ENCODE peak calls at places on chromosomes 4 and X, in seven cellular contexts. One of them, this sample, is unnamed.

GRCh38 chr4:85968945-85969830 is 390.7 kb downstream of the MAPK10 start:
- DNase-seq in tibial artery: no peak
- DNase-seq in OCI-LY7: peak
- DNase-seq in esophagus squamous epithelium: no peak
- DNase-seq in stomach: no peak
- DNase-seq in progenitor cell of endocrine pancreas: no peak
- DNase-seq in kidney epithelial cell: peak
- DNase-seq in this sample: peak

GRCh38 chrX:68676340-68676739 is 28.9 kb downstream of the STARD8 start:
- DNase-seq in progenitor cell of endocrine pancreas: no peak
- DNase-seq in tibial artery: no peak
- DNase-seq in esophagus squamous epithelium: no peak
- DNase-seq in stomach: no peak
- DNase-seq in kidney epithelial cell: no peak
- DNase-seq in OCI-LY7: no peak
- DNase-seq in this sample: no peak

GRCh38 chr4:121272526-121272925 is 108.3 kb downstream of the QRFPR start:
- DNase-seq in OCI-LY7: no peak
- DNase-seq in esophagus squamous epithelium: no peak
- DNase-seq in progenitor cell of endocrine pancreas: no peak
- DNase-seq in stomach: no peak
- DNase-seq in kidney epithelial cell: peak
- DNase-seq in tibial artery: no peak
- DNase-seq in this sample: peak

GRCh38 chr4:185101354-185101890 is 41.6 kb upstream of the SLC25A4 start:
- DNase-seq in stomach: no peak
- DNase-seq in esophagus squamous epithelium: no peak
- DNase-seq in tibial artery: no peak
- DNase-seq in progenitor cell of endocrine pancreas: no peak
- DNase-seq in kidney epithelial cell: no peak
- DNase-seq in OCI-LY7: no peak
- DNase-seq in this sample: no peak

GRCh38 chr4:7815562-7815961 is 124.1 kb downstream of the AFAP1 start:
- DNase-seq in esophagus squamous epithelium: no peak
- DNase-seq in OCI-LY7: no peak
- DNase-seq in kidney epithelial cell: no peak
- DNase-seq in tibial artery: no peak
- DNase-seq in progenitor cell of endocrine pancreas: no peak
- DNase-seq in stomach: no peak
- DNase-seq in this sample: peak

GRCh38 chr4:39032218-39033085 is at the start of gene TMEM156:
- DNase-seq in OCI-LY7: peak
- DNase-seq in kidney epithelial cell: no peak
- DNase-seq in progenitor cell of endocrine pancreas: no peak
- DNase-seq in esophagus squamous epithelium: no peak
- DNase-seq in tibial artery: no peak
- DNase-seq in stomach: no peak
- DNase-seq in this sample: peak

GRCh38 chr4:150126201-150126879 is 48.1 kb downstream of the DCLK2 start:
- DNase-seq in kidney epithelial cell: no peak
- DNase-seq in esophagus squamous epithelium: no peak
- DNase-seq in tibial artery: no peak
- DNase-seq in OCI-LY7: peak
- DNase-seq in stomach: no peak
- DNase-seq in progenitor cell of endocrine pancreas: no peak
- DNase-seq in this sample: peak

GRCh38 chr4:173046818-173047217 is 121.8 kb upstream of the GALNT7 start:
- DNase-seq in kidney epithelial cell: peak
- DNase-seq in OCI-LY7: no peak
- DNase-seq in progenitor cell of endocrine pancreas: no peak
- DNase-seq in stomach: no peak
- DNase-seq in tibial artery: no peak
- DNase-seq in esophagus squamous epithelium: no peak
- DNase-seq in this sample: no peak

GRCh38 chr4:6472008-6472386 is 417 bp downstream of the PPP2R2C start:
- DNase-seq in progenitor cell of endocrine pancreas: peak
- DNase-seq in stomach: no peak
- DNase-seq in esophagus squamous epithelium: no peak
- DNase-seq in tibial artery: no peak
- DNase-seq in kidney epithelial cell: no peak
- DNase-seq in OCI-LY7: no peak
- DNase-seq in this sample: no peak

GRCh38 chrX:37509349-37509748 is 62.1 kb upstream of the LANCL3 start:
- DNase-seq in progenitor cell of endocrine pancreas: no peak
- DNase-seq in OCI-LY7: peak
- DNase-seq in esophagus squamous epithelium: no peak
- DNase-seq in kidney epithelial cell: no peak
- DNase-seq in tibial artery: no peak
- DNase-seq in stomach: no peak
- DNase-seq in this sample: peak

GRCh38 chrX:283115-283845 is 2.1 kb downstream of the PLCXD1 start:
- DNase-seq in stomach: peak
- DNase-seq in kidney epithelial cell: peak
- DNase-seq in OCI-LY7: peak
- DNase-seq in progenitor cell of endocrine pancreas: peak
- DNase-seq in tibial artery: peak
- DNase-seq in esophagus squamous epithelium: no peak
- DNase-seq in this sample: peak

GRCh38 chrX:134388161-134389109 is 71.5 kb upstream of the HPRT1 start:
- DNase-seq in kidney epithelial cell: peak
- DNase-seq in esophagus squamous epithelium: no peak
- DNase-seq in OCI-LY7: peak
- DNase-seq in progenitor cell of endocrine pancreas: no peak
- DNase-seq in tibial artery: no peak
- DNase-seq in stomach: no peak
- DNase-seq in this sample: no peak

GRCh38 chrX:71166461-71166860 is 21.8 kb downstream of the NLGN3 start:
- DNase-seq in kidney epithelial cell: no peak
- DNase-seq in OCI-LY7: no peak
- DNase-seq in esophagus squamous epithelium: no peak
- DNase-seq in stomach: no peak
- DNase-seq in tibial artery: no peak
- DNase-seq in progenitor cell of endocrine pancreas: no peak
- DNase-seq in this sample: no peak

GRCh38 chr4:98603683-98604573 is 54.5 kb downstream of the TSPAN5 start:
- DNase-seq in kidney epithelial cell: no peak
- DNase-seq in esophagus squamous epithelium: no peak
- DNase-seq in stomach: no peak
- DNase-seq in OCI-LY7: no peak
- DNase-seq in progenitor cell of endocrine pancreas: no peak
- DNase-seq in tibial artery: no peak
- DNase-seq in this sample: no peak

GRCh38 chr4:182788197-182788596 is 129.0 kb downstream of the DCTD start:
- DNase-seq in kidney epithelial cell: no peak
- DNase-seq in OCI-LY7: no peak
- DNase-seq in tibial artery: no peak
- DNase-seq in progenitor cell of endocrine pancreas: no peak
- DNase-seq in esophagus squamous epithelium: no peak
- DNase-seq in stomach: no peak
- DNase-seq in this sample: no peak

DNA sequence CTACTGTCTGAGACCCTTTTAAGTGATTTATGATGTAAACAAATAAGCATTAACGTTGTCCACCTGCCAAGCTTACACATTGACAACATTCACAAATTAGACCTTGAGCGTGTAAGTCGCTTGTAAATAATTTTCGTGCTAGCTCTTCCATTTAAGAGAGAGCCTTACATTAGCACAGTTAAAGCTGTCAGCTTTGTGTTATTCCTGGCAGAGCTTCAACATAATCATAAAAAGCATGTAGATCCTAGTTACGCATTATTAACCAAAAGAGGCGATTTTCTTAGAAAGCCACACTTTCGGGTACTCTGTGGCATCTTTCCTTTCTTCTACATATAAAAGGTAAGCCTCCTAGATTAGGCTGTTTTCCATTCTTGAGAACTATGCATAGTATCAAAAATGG is 127.6 kb downstream of the DCTD start:
- DNase-seq in esophagus squamous epithelium: no peak
- DNase-seq in progenitor cell of endocrine pancreas: no peak
- DNase-seq in OCI-LY7: no peak
- DNase-seq in stomach: no peak
- DNase-seq in tibial artery: no peak
- DNase-seq in kidney epithelial cell: no peak
- DNase-seq in this sample: no peak
- TF ChIP-seq CTCF in esophagus squamous epithelium: no peak
- TF ChIP-seq CTCF in progenitor cell of endocrine pancreas: no peak
- TF ChIP-seq CTCF in OCI-LY7: no peak
- TF ChIP-seq CTCF in stomach: no peak
- TF ChIP-seq CTCF in tibial artery: no peak
- TF ChIP-seq CTCF in kidney epithelial cell: no peak
- TF ChIP-seq CTCF in this sample: no peak

GRCh38 chrX:46575586-46575985 is 2.0 kb downstream of the CHST7 start:
- DNase-seq in progenitor cell of endocrine pancreas: no peak
- DNase-seq in esophagus squamous epithelium: no peak
- DNase-seq in stomach: no peak
- DNase-seq in tibial artery: no peak
- DNase-seq in kidney epithelial cell: no peak
- DNase-seq in OCI-LY7: no peak
- DNase-seq in this sample: no peak

GRCh38 chrX:46575991-46576392 is 2.4 kb downstream of the CHST7 start:
- DNase-seq in tibial artery: peak
- DNase-seq in OCI-LY7: peak
- DNase-seq in stomach: no peak
- DNase-seq in progenitor cell of endocrine pancreas: no peak
- DNase-seq in kidney epithelial cell: no peak
- DNase-seq in esophagus squamous epithelium: no peak
- DNase-seq in this sample: peak

GRCh38 chrX:46574337-46574940 is 874 bp downstream of the CHST7 start:
- DNase-seq in OCI-LY7: peak
- DNase-seq in progenitor cell of endocrine pancreas: peak
- DNase-seq in esophagus squamous epithelium: no peak
- DNase-seq in kidney epithelial cell: no peak
- DNase-seq in stomach: no peak
- DNase-seq in tibial artery: no peak
- DNase-seq in this sample: no peak

GRCh38 chrX:46573896-46574336 is 351 bp downstream of the CHST7 start:
- DNase-seq in OCI-LY7: peak
- DNase-seq in tibial artery: peak
- DNase-seq in stomach: peak
- DNase-seq in esophagus squamous epithelium: peak
- DNase-seq in kidney epithelial cell: no peak
- DNase-seq in progenitor cell of endocrine pancreas: peak
- DNase-seq in this sample: peak

DNA sequence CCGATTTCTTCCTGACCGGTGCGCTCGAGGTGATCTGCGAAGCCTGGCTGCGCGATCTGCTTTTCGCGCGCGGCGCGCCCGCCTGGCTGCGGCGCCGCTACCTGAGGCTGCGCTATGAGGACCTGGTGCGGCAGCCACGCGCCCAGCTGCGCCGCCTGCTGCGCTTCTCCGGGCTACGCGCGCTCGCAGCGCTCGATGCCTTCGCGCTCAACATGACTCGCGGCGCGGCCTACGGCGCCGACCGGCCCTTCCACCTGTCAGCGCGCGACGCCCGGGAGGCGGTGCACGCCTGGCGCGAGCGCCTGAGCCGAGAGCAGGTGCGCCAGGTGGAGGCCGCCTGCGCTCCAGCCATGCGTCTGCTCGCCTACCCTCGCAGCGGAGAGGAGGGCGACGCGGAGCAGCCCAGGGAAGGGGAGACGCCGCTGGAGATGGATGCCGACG is 1.4 kb downstream of the CHST7 start:
- DNase-seq in OCI-LY7: peak
- DNase-seq in progenitor cell of endocrine pancreas: peak
- DNase-seq in esophagus squamous epithelium: no peak
- DNase-seq in kidney epithelial cell: no peak
- DNase-seq in stomach: peak
- DNase-seq in tibial artery: no peak
- DNase-seq in this sample: no peak
- TF ChIP-seq CTCF in OCI-LY7: peak
- TF ChIP-seq CTCF in progenitor cell of endocrine pancreas: no peak
- TF ChIP-seq CTCF in esophagus squamous epithelium: no peak
- TF ChIP-seq CTCF in kidney epithelial cell: no peak
- TF ChIP-seq CTCF in stomach: no peak
- TF ChIP-seq CTCF in tibial artery: no peak
- TF ChIP-seq CTCF in this sample: no peak

GRCh38 chr4:20698382-20698781 is 1.9 kb upstream of the PACRGL start:
- DNase-seq in esophagus squamous epithelium: no peak
- DNase-seq in progenitor cell of endocrine pancreas: no peak
- DNase-seq in tibial artery: no peak
- DNase-seq in OCI-LY7: no peak
- DNase-seq in stomach: no peak
- DNase-seq in kidney epithelial cell: no peak
- DNase-seq in this sample: peak
- TF ChIP-seq CTCF in esophagus squamous epithelium: no peak
- TF ChIP-seq CTCF in progenitor cell of endocrine pancreas: no peak
- TF ChIP-seq CTCF in tibial artery: no peak
- TF ChIP-seq CTCF in OCI-LY7: no peak
- TF ChIP-seq CTCF in stomach: no peak
- TF ChIP-seq CTCF in kidney epithelial cell: no peak
- TF ChIP-seq CTCF in this sample: no peak

GRCh38 chr4:183659919-183660318 is 826 bp downstream of the TRAPPC11 start:
- DNase-seq in esophagus squamous epithelium: no peak
- DNase-seq in OCI-LY7: no peak
- DNase-seq in tibial artery: no peak
- DNase-seq in kidney epithelial cell: no peak
- DNase-seq in progenitor cell of endocrine pancreas: no peak
- DNase-seq in stomach: no peak
- DNase-seq in this sample: peak

GRCh38 chr4:183658362-183659028 is 490 bp downstream of the RWDD4 start:
- DNase-seq in kidney epithelial cell: no peak
- DNase-seq in esophagus squamous epithelium: no peak
- DNase-seq in stomach: no peak
- DNase-seq in progenitor cell of endocrine pancreas: peak
- DNase-seq in tibial artery: no peak
- DNase-seq in OCI-LY7: peak
- DNase-seq in this sample: peak

GRCh38 chr4:183657564-183657963 is 1.4 kb downstream of the RWDD4 start:
- DNase-seq in kidney epithelial cell: no peak
- DNase-seq in esophagus squamous epithelium: no peak
- DNase-seq in stomach: no peak
- DNase-seq in OCI-LY7: peak
- DNase-seq in progenitor cell of endocrine pancreas: no peak
- DNase-seq in tibial artery: no peak
- DNase-seq in this sample: no peak

DNA sequence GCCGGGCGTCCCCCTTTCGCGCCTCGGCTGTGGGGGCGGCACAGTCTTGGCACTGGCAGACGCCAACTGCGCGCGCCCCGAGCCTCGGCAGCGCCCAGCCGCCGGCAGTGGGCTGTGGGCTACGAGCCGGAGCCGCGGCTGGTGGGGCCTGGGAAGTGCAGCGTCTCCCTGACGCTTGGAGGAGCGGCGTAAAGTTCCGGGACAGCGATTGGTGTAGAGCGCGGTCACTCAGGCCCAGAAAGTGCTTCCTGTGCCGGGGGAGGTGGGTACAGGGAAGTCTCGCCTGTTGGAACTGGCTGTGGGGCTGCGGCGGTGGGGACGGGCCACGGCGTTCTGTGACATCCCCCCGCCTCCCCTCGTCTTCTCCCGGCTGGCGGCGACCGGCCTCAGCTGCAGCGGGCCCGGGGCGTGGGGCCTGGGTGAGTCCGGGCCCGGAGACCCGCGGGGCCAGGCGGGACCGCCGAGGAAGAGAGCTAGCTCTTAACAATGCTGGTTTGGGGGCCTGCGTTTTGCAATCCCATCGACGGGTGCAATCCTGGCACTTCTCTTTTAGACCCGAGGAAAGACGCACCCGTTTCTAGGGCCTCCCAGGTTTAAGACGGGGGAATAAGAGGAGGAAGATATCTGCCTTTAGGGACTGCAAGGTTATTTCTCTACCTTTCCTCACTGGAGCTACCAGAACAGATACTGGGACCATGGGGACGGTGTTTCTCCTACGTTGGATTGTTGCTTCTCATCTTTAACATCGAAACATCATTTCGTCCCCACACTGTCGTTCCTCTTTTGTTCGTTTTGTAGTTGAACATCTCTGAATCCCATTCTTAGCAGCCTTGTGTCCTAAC is at the start of the genes RWDD4 and TRAPPC11:
- DNase-seq in tibial artery: peak
- DNase-seq in OCI-LY7: peak
- DNase-seq in progenitor cell of endocrine pancreas: peak
- DNase-seq in kidney epithelial cell: peak
- DNase-seq in esophagus squamous epithelium: peak
- DNase-seq in stomach: peak
- DNase-seq in this sample: peak
- TF ChIP-seq CTCF in tibial artery: peak
- TF ChIP-seq CTCF in OCI-LY7: no peak
- TF ChIP-seq CTCF in progenitor cell of endocrine pancreas: peak
- TF ChIP-seq CTCF in kidney epithelial cell: peak
- TF ChIP-seq CTCF in esophagus squamous epithelium: peak
- TF ChIP-seq CTCF in stomach: peak
- TF ChIP-seq CTCF in this sample: peak

This sample was measured in MCF 10A.